ENCODE peak calls at places on chromosomes 7 and 10, in five cellular contexts. One of them, this sample, is unnamed.
A peak's percentile ranks its signal among the peaks of the same experiment; 100 is the strongest.

GRCh38 chr10:49119746-49120145 is 4.4 kb upstream of the VSTM4 start:
- DNase-seq in GM23248: peak; percentile 65
- DNase-seq in adipocyte: no peak
- DNase-seq in HCT116: no peak
- DNase-seq in mesendoderm: peak; percentile 38
- DNase-seq in this sample: no peak

GRCh38 chr10:129929343-129930297 is 34.5 kb downstream of the EBF3 start:
- DNase-seq in HCT116: no peak
- DNase-seq in adipocyte: no peak
- DNase-seq in GM23248: peak; percentile 11
- DNase-seq in mesendoderm: peak; percentile 39
- DNase-seq in this sample: no peak

GRCh38 chr7:125516194-125516593 is 586.6 kb upstream of the POT1 start:
- DNase-seq in GM23248: no peak
- DNase-seq in mesendoderm: no peak
- DNase-seq in HCT116: no peak
- DNase-seq in adipocyte: no peak
- DNase-seq in this sample: no peak

GRCh38 chr7:2926120-2926897 is 82.2 kb upstream of the GNA12 start:
- DNase-seq in GM23248: no peak
- DNase-seq in mesendoderm: no peak
- DNase-seq in HCT116: no peak
- DNase-seq in adipocyte: no peak
- DNase-seq in this sample: no peak

GRCh38 chr10:119090968-119091367 is 10.4 kb upstream of the EIF3A start:
- DNase-seq in adipocyte: peak; percentile 73
- DNase-seq in HCT116: peak; percentile 56
- DNase-seq in GM23248: peak; percentile 90
- DNase-seq in mesendoderm: no peak
- DNase-seq in this sample: no peak

GRCh38 chr10:63171926-63172325 is 38.8 kb downstream of the NRBF2 start:
- DNase-seq in GM23248: no peak
- DNase-seq in adipocyte: no peak
- DNase-seq in mesendoderm: no peak
- DNase-seq in HCT116: no peak
- DNase-seq in this sample: no peak

GRCh38 chr10:129744896-129745750 is 219.0 kb downstream of the EBF3 start:
- DNase-seq in HCT116: no peak
- DNase-seq in mesendoderm: no peak
- DNase-seq in adipocyte: no peak
- DNase-seq in GM23248: no peak
- DNase-seq in this sample: no peak

GRCh38 chr10:112773783-112774182 is 176.3 kb upstream of the TCF7L2 start:
- DNase-seq in GM23248: no peak
- DNase-seq in adipocyte: no peak
- DNase-seq in mesendoderm: no peak
- DNase-seq in HCT116: no peak
- DNase-seq in this sample: no peak

GRCh38 chr7:134434701-134435100 is 24.2 kb downstream of the AKR1B1 start:
- DNase-seq in mesendoderm: no peak
- DNase-seq in HCT116: no peak
- DNase-seq in GM23248: peak; percentile 19
- DNase-seq in adipocyte: no peak
- DNase-seq in this sample: no peak

GRCh38 chr10:75265856-75266255 is 30.1 kb upstream of the COMTD1 start:
- DNase-seq in HCT116: no peak
- DNase-seq in mesendoderm: no peak
- DNase-seq in adipocyte: no peak
- DNase-seq in GM23248: no peak
- DNase-seq in this sample: no peak

GRCh38 chr10:83373659-83374058 is 765.6 kb upstream of the GHITM start:
- DNase-seq in GM23248: peak; percentile 1
- DNase-seq in adipocyte: peak; percentile 53
- DNase-seq in HCT116: no peak
- DNase-seq in mesendoderm: peak; percentile 77
- DNase-seq in this sample: peak; percentile 24

GRCh38 chr10:128078136-128078969 is 47.9 kb downstream of the MKI67 start:
- DNase-seq in adipocyte: peak; percentile 70
- DNase-seq in GM23248: peak; percentile 66
- DNase-seq in mesendoderm: peak; percentile 51
- DNase-seq in HCT116: peak; percentile 28
- DNase-seq in this sample: peak; percentile 63

GRCh38 chr7:148909560-148909959 is 25.5 kb upstream of the EZH2 start:
- DNase-seq in HCT116: no peak
- DNase-seq in mesendoderm: no peak
- DNase-seq in adipocyte: no peak
- DNase-seq in GM23248: no peak
- DNase-seq in this sample: no peak

GRCh38 chr7:1455241-1455939 is 3.9 kb downstream of the MICALL2 start:
- DNase-seq in HCT116: peak; percentile 63
- DNase-seq in adipocyte: no peak
- DNase-seq in mesendoderm: no peak
- DNase-seq in GM23248: no peak
- DNase-seq in this sample: no peak

GRCh38 chr10:70367195-70367796 is 15.1 kb downstream of the LRRC20 start:
- DNase-seq in GM23248: peak; percentile 80
- DNase-seq in mesendoderm: no peak
- DNase-seq in HCT116: no peak
- DNase-seq in adipocyte: peak; percentile 75
- DNase-seq in this sample: no peak

GRCh38 chr7:16412535-16413247 is 8.6 kb downstream of the CRPPA start:
- DNase-seq in HCT116: no peak
- DNase-seq in mesendoderm: no peak
- DNase-seq in adipocyte: no peak
- DNase-seq in GM23248: no peak
- DNase-seq in this sample: no peak

GRCh38 chr10:128017825-128018224 is 108.4 kb downstream of the MKI67 start:
- DNase-seq in HCT116: no peak
- DNase-seq in adipocyte: no peak
- DNase-seq in mesendoderm: no peak
- DNase-seq in GM23248: no peak
- DNase-seq in this sample: no peak

GRCh38 chr10:70791390-70792039 is 6.3 kb upstream of the TBATA start:
- DNase-seq in adipocyte: no peak
- DNase-seq in GM23248: no peak
- DNase-seq in HCT116: no peak
- DNase-seq in mesendoderm: no peak
- DNase-seq in this sample: no peak

GRCh38 chr10:5924889-5925288 is 34.8 kb downstream of the FBH1 start:
- DNase-seq in GM23248: no peak
- DNase-seq in adipocyte: no peak
- DNase-seq in mesendoderm: no peak
- DNase-seq in HCT116: no peak
- DNase-seq in this sample: no peak

GRCh38 chr7:90720970-90721768 is 125.0 kb downstream of the CDK14 start:
- DNase-seq in adipocyte: peak; percentile 74
- DNase-seq in mesendoderm: no peak
- DNase-seq in HCT116: no peak
- DNase-seq in GM23248: peak; percentile 77
- DNase-seq in this sample: no peak

GRCh38 chr10:72704117-72704516 is 12.2 kb downstream of the MCU start:
- DNase-seq in GM23248: no peak
- DNase-seq in HCT116: no peak
- DNase-seq in adipocyte: no peak
- DNase-seq in mesendoderm: no peak
- DNase-seq in this sample: no peak

GRCh38 chr7:157738064-157738460 is 401.3 kb downstream of the DNAJB6 start:
- DNase-seq in adipocyte: no peak
- DNase-seq in HCT116: no peak
- DNase-seq in mesendoderm: peak; percentile 91
- DNase-seq in GM23248: no peak
- DNase-seq in this sample: no peak

GRCh38 chr7:78901566-78901965 is 551.9 kb downstream of the MAGI2 start:
- DNase-seq in GM23248: no peak
- DNase-seq in HCT116: no peak
- DNase-seq in mesendoderm: no peak
- DNase-seq in adipocyte: no peak
- DNase-seq in this sample: no peak

DNA sequence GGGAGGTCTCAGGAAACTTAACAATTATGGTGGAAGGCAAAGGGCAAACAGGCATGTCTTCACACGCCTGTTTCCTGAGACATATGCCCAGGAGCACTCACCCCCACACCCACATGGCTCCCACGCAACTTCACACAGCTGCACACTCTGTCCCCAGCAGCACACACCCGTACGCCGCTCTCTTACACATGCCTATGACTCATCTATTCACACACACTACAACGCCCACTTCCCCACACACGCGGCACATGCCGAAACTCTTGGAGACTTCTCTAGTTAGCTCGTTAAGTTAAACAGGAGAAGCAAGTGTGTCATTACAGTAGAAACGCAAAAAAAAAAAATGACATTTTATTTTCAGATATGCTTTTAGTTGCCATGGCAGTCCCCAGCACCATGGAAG is 6.7 kb downstream of the CALN1 start:
- DNase-seq in GM23248: no peak
- DNase-seq in adipocyte: no peak
- DNase-seq in mesendoderm: no peak
- DNase-seq in HCT116: no peak
- DNase-seq in this sample: no peak
- H3K9ac ChIP-seq in GM23248: no peak overlapping the region
- H3K9ac ChIP-seq in adipocyte: no peak overlapping the region
- H3K9ac ChIP-seq in mesendoderm: no peak overlapping the region
- H3K9ac ChIP-seq in HCT116: no peak overlapping the region
- H3K9ac ChIP-seq in this sample: no peak overlapping the region

GRCh38 chr7:137893143-137893742 is 46.5 kb upstream of the DGKI start:
- DNase-seq in GM23248: no peak
- DNase-seq in HCT116: no peak
- DNase-seq in adipocyte: no peak
- DNase-seq in mesendoderm: no peak
- DNase-seq in this sample: no peak

GRCh38 chr7:137888254-137888653 is 41.5 kb upstream of the DGKI start:
- DNase-seq in mesendoderm: no peak
- DNase-seq in HCT116: no peak
- DNase-seq in GM23248: no peak
- DNase-seq in adipocyte: no peak
- DNase-seq in this sample: no peak

GRCh38 chr7:137891016-137891655 is 44.4 kb upstream of the DGKI start:
- DNase-seq in mesendoderm: no peak
- DNase-seq in adipocyte: no peak
- DNase-seq in GM23248: no peak
- DNase-seq in HCT116: no peak
- DNase-seq in this sample: no peak

GRCh38 chr7:137886706-137887105 is 39.9 kb upstream of the DGKI start:
- DNase-seq in mesendoderm: no peak
- DNase-seq in adipocyte: no peak
- DNase-seq in GM23248: peak; percentile 12
- DNase-seq in HCT116: no peak
- DNase-seq in this sample: no peak

DNA sequence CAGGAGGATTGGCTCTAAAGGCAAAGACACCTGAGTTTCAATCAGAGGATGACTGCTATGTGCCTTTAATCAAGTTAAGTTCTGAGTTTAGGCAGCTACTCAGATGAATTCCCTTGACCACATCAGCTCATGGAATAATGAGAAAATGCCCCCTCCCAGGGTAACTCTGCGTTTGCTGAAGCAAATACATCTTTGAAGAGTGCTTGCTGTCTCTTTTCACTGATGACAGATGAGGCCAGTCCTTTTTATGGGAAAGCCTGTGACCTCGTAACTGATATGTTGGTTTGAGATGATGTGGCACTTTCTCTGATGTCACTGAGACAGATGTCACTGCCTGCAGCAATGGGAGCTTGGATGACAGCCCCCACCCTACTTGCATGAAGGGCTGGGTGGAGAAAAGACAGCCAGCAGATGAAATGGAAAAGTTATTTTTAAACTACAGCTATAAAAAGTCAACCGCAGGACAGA is 43.7 kb upstream of the DGKI start:
- DNase-seq in GM23248: no peak
- DNase-seq in HCT116: no peak
- DNase-seq in mesendoderm: no peak
- DNase-seq in adipocyte: no peak
- DNase-seq in this sample: no peak
- H3K9ac ChIP-seq in GM23248: no peak overlapping the region
- H3K9ac ChIP-seq in HCT116: no peak overlapping the region
- H3K9ac ChIP-seq in mesendoderm: no peak overlapping the region
- H3K9ac ChIP-seq in adipocyte: no peak overlapping the region
- H3K9ac ChIP-seq in this sample: no peak overlapping the region

GRCh38 chr7:50281680-50282445 is 22.7 kb upstream of the IKZF1 start:
- DNase-seq in GM23248: no peak
- DNase-seq in mesendoderm: no peak
- DNase-seq in HCT116: no peak
- DNase-seq in adipocyte: no peak
- DNase-seq in this sample: no peak

GRCh38 chr7:50284296-50284695 is 20.2 kb upstream of the IKZF1 start:
- DNase-seq in GM23248: no peak
- DNase-seq in HCT116: no peak
- DNase-seq in mesendoderm: no peak
- DNase-seq in adipocyte: no peak
- DNase-seq in this sample: peak; percentile 55

GRCh38 chr7:50287121-50287520 is 17.4 kb upstream of the IKZF1 start:
- DNase-seq in mesendoderm: no peak
- DNase-seq in HCT116: no peak
- DNase-seq in adipocyte: no peak
- DNase-seq in GM23248: no peak
- DNase-seq in this sample: no peak

GRCh38 chr7:50285259-50285658 is 19.3 kb upstream of the IKZF1 start:
- DNase-seq in adipocyte: no peak
- DNase-seq in mesendoderm: no peak
- DNase-seq in HCT116: no peak
- DNase-seq in GM23248: no peak
- DNase-seq in this sample: no peak

GRCh38 chr7:50283206-50283605 is 21.3 kb upstream of the IKZF1 start:
- DNase-seq in mesendoderm: no peak
- DNase-seq in GM23248: no peak
- DNase-seq in HCT116: no peak
- DNase-seq in adipocyte: no peak
- DNase-seq in this sample: no peak
- H3K9ac ChIP-seq in mesendoderm: no peak overlapping the region
- H3K9ac ChIP-seq in GM23248: no peak overlapping the region
- H3K9ac ChIP-seq in HCT116: no peak overlapping the region
- H3K9ac ChIP-seq in adipocyte: no peak overlapping the region
- H3K9ac ChIP-seq in this sample: no peak overlapping the region

DNA sequence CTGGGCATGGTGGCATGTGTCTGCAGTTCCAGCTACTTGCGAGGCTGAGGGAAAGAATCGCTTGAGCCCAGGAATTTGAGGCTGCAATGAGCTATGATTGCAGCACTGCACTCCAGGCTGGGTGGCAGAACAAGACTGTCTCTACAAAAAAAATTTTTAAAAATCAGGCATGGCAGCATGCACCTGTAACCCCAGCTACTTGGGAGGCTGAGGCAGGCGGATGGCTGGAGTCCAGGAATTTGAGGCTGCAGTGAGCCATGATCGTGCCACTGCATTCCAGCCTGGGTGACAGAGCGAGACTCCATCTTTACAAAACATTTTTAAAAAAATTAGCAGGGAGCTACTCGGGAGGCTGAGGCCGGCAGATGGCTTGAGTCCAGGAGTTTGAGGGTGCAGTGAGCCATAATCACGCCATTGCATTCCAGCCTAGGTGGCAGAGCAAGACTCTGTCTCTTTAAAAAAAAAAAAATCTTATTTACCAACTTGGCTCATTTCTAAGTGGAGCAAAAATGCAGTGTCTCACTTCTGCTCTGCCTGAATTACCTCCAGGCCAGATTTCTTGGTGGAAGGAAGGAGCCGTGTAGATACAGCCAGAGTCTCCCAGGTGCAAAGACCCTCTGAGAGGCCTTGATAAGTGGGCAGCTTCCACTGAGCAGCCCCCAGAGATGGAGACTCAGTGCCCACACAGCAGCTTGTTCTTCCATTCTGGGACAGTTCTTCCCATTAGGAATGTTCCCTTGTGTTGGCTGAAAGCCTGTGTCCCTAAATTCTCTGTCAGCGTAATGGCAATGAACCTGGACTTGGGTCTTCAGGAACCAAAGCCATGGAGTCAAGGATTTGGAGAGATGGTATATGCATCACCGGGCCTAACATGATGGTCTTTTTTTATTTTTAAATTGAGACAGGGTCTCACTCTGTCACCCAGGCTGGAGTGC is 30.0 kb downstream of the GTF2IRD1 start:
- DNase-seq in adipocyte: peak; percentile 62
- DNase-seq in HCT116: no peak
- DNase-seq in GM23248: peak; percentile 63
- DNase-seq in mesendoderm: no peak
- DNase-seq in this sample: no peak
- H3K9ac ChIP-seq in adipocyte: peak overlapping the region; percentile 59
- H3K9ac ChIP-seq in HCT116: no peak overlapping the region
- H3K9ac ChIP-seq in GM23248: peak overlapping the region; percentile 70
- H3K9ac ChIP-seq in mesendoderm: no peak overlapping the region
- H3K9ac ChIP-seq in this sample: no peak overlapping the region